ENCODE peak calls at places on chromosome 21, in five cellular contexts. C, U, N, B and Z are unnamed samples.

GRCh38 chr21:36433011-36433709 is 46.8 kb downstream of the CLDN14 start:
- DNase-seq in U (no peak), B (no peak), C (no peak), N (no peak), Z (no peak)

GRCh38 chr21:34833465-34833864 is 164.7 kb downstream of the CLIC6 start:
- DNase-seq in N (no peak), C (no peak), B (no peak), U (no peak), Z (no peak)

GRCh38 chr21:44943005-44943685 is 3.3 kb downstream of the SLX9 start:
- DNase-seq in C (no peak), U (no peak), B (no peak), N (no peak), Z (no peak)

GRCh38 chr21:32256873-32257620 is 21.8 kb downstream of the MIS18A start:
- DNase-seq in N (peak), B (peak), C (peak), U (no peak), Z (no peak)

GRCh38 chr21:28885853-28886177 is 106.9 kb downstream of the LTN1 start:
- DNase-seq in N (no peak), C (no peak), B (no peak), U (no peak), Z (no peak)

GRCh38 chr21:35350965-35351364 is 301.9 kb upstream of the RUNX1 start:
- DNase-seq in B (no peak), N (no peak), U (no peak), C (peak), Z (no peak)

GRCh38 chr21:38839683-38840286 is 34.1 kb downstream of the ETS2 start:
- DNase-seq in N (no peak), U (no peak), B (no peak), C (peak), Z (no peak)

GRCh38 chr21:43659136-43660000 is at the start of the genes HSF2BP and RRP1B:
- DNase-seq in U (peak), C (peak), N (peak), B (peak), Z (peak)

GRCh38 chr21:32597205-32597604 is 11.9 kb upstream of the TCP10L start:
- DNase-seq in U (no peak), C (peak), B (no peak), N (no peak), Z (no peak)

GRCh38 chr21:29938968-29939858 is 583 bp downstream of the GRIK1 start:
- DNase-seq in N (no peak), U (no peak), B (peak), C (peak), Z (no peak)

GRCh38 chr21:34845521-34846213 is 176.9 kb downstream of the CLIC6 start:
- DNase-seq in C (peak), U (no peak), N (no peak), B (no peak), Z (no peak)

GRCh38 chr21:40143822-40144525 is 276.7 kb downstream of the PCP4 start:
- DNase-seq in N (peak), B (peak), C (peak), U (peak), Z (no peak)

GRCh38 chr21:17688912-17689874 is 76.5 kb upstream of the BTG3 start:
- DNase-seq in U (peak), C (peak), N (peak), B (no peak), Z (peak)

GRCh38 chr21:34311561-34312330 is 52.1 kb upstream of the KCNE2 start:
- DNase-seq in C (no peak), N (no peak), B (no peak), U (no peak), Z (no peak)

GRCh38 chr21:19913995-19914394 is 1084.2 kb upstream of the NCAM2 start:
- DNase-seq in C (no peak), B (peak), U (no peak), N (no peak), Z (no peak)

GRCh38 chr21:41411449-41412089 is 14.5 kb upstream of the MX1 start:
- DNase-seq in C (no peak), N (no peak), B (no peak), U (no peak), Z (no peak)
- TF ChIP-seq CTCF in C (no peak), N (no peak), B (peak), U (no peak), Z (no peak)

DNA sequence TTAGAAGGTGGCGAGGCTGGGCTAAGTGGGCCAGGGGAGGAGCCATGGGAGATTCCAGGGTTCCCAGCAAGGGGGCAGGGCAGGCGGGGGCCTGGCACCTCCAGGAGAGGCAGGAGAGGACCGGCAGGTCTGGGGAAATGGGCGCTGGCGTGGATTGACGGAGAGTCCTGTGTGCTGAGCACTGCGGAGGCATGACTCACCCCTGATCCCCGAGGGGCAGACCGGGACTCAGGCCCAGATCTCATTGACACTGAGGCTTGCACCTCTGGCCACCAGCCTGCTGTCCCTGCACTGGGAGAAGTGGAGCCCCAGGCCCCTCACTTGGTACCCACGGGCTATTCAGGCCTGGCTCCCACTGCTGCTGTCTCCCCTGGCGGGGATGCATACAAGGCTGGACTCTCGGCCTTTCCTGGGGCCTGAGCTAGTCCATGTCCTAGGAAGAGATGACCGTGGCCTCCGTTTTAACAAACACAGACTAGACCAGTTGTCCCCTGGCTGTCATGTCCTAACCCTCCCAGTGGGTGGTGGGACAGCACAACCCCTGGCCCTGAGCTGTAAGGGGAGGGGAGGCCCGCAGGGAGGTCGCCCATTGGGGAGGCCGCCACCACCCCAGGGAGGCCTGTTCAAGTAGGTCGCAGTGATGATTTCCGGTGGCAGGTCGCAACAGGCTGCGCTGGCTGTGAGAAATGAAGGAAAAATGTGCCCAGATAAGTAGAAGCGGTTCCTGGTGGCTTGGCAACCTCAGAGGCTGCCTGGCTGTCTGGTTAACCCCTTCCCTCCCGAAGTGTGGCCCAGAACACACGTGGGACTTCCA is 39.7 kb downstream of the RIPK4 start:
- DNase-seq in C (peak), B (no peak), U (no peak), N (no peak), Z (no peak)
- TF ChIP-seq CTCF in C (no peak), B (no peak), U (no peak), N (no peak), Z (no peak)

GRCh38 chr21:46316708-46317324 is 6.9 kb downstream of the C21orf58 start:
- DNase-seq in U (no peak), N (no peak), B (no peak), C (no peak), Z (no peak)

GRCh38 chr21:46317710-46318463 is 5.8 kb downstream of the C21orf58 start:
- DNase-seq in U (no peak), B (no peak), C (no peak), N (no peak), Z (no peak)

GRCh38 chr21:46318464-46318845 is 5.2 kb downstream of the C21orf58 start:
- DNase-seq in C (no peak), N (no peak), U (no peak), B (no peak), Z (no peak)

GRCh38 chr21:46311568-46311967 is 12.1 kb downstream of the C21orf58 start:
- DNase-seq in N (no peak), B (no peak), U (no peak), C (no peak), Z (no peak)

GRCh38 chr21:46314441-46315020 is 9.1 kb downstream of the C21orf58 start:
- DNase-seq in B (no peak), U (no peak), N (no peak), C (no peak), Z (no peak)
- TF ChIP-seq CTCF in B (no peak), U (no peak), N (no peak), C (no peak), Z (no peak)

GRCh38 chr21:37758997-37759396 is 157.3 kb downstream of the KCNJ6 start:
- DNase-seq in C (peak), N (peak), B (peak), U (no peak), Z (no peak)
- TF ChIP-seq CTCF in C (peak), N (peak), B (peak), U (no peak), Z (no peak)